ENCODE peak calls at places on chromosomes 13 and 19, in four cellular contexts. P, O, K and H are unnamed samples.

GRCh38 chr13:27339299-27339698 is 68.7 kb downstream of the RASL11A start:
- DNase-seq in P (peak), O (peak), K (peak), H (peak)

GRCh38 chr19:33777351-33777750 is 19.3 kb upstream of the KCTD15 start:
- DNase-seq in P (no peak), O (no peak), K (no peak), H (no peak)

GRCh38 chr13:112056739-112057433 is 10.1 kb upstream of the SOX1 start:
- DNase-seq in P (no peak), O (no peak), K (no peak), H (no peak)

GRCh38 chr19:43594710-43595604 is 977 bp downstream of the IRGQ start:
- DNase-seq in P (peak), O (peak), K (peak), H (peak)

GRCh38 chr13:110507678-110508381 is 53.7 kb downstream of the RAB20 start:
- DNase-seq in P (no peak), O (peak), K (no peak), H (no peak)

GRCh38 chr13:111058796-111059506 is 56.2 kb upstream of the ARHGEF7 start:
- DNase-seq in P (no peak), O (no peak), K (no peak), H (no peak)

GRCh38 chr19:10554760-10555612 is 10.8 kb downstream of the KRI1 start:
- DNase-seq in P (no peak), O (no peak), K (no peak), H (no peak)

GRCh38 chr19:39768811-39769210 is 9.8 kb upstream of the LEUTX start:
- DNase-seq in P (no peak), O (no peak), K (no peak), H (no peak)

GRCh38 chr13:43959291-43959690 is 79.6 kb downstream of the LACC1 start:
- DNase-seq in P (no peak), O (no peak), K (no peak), H (no peak)

GRCh38 chr13:23180711-23181110 is at the start of gene SGCG:
- DNase-seq in P (no peak), O (no peak), K (no peak), H (no peak)

GRCh38 chr19:53898680-53899341 is 10.3 kb upstream of the CACNG7 start:
- DNase-seq in P (no peak), O (no peak), K (no peak), H (peak)

GRCh38 chr13:20943519-20944012 is 41.0 kb upstream of the XPO4 start:
- DNase-seq in P (peak), O (peak), K (peak), H (peak)

GRCh38 chr19:37907735-37908066 is 693 bp downstream of the SIPA1L3 start:
- DNase-seq in P (no peak), O (no peak), K (no peak), H (no peak)

GRCh38 chr19:9791552-9792181 is 23.1 kb upstream of the ZNF846 start:
- DNase-seq in P (peak), O (peak), K (peak), H (peak)

GRCh38 chr19:54572696-54573311 is 786 bp upstream of the LILRA2 start:
- DNase-seq in P (no peak), O (no peak), K (no peak), H (peak)

GRCh38 chr13:23378009-23378632 is 55.4 kb downstream of the SACS start:
- DNase-seq in P (no peak), O (peak), K (peak), H (no peak)

GRCh38 chr19:5717215-5717614 is 2.7 kb downstream of the LONP1 start:
- DNase-seq in P (no peak), O (no peak), K (no peak), H (no peak)

GRCh38 chr19:46607441-46607841 is 6.3 kb downstream of the CALM3 start:
- DNase-seq in P (no peak), O (no peak), K (no peak), H (no peak)

GRCh38 chr19:48806518-48806817 is 4.4 kb downstream of the BCAT2 start:
- DNase-seq in P (no peak), O (no peak), K (peak), H (peak)

GRCh38 chr13:86810385-86810784 is 860.8 kb upstream of the SLITRK5 start:
- DNase-seq in P (no peak), O (no peak), K (no peak), H (no peak)

GRCh38 chr13:27188239-27188638 is 16.6 kb upstream of the USP12 start:
- DNase-seq in P (no peak), O (no peak), K (no peak), H (no peak)

GRCh38 chr19:13984875-13985741 is 21.0 kb downstream of the RFX1 start:
- DNase-seq in P (no peak), O (no peak), K (peak), H (no peak)

GRCh38 chr13:111046590-111047141 is 68.4 kb upstream of the ARHGEF7 start:
- DNase-seq in P (no peak), O (no peak), K (no peak), H (peak)

GRCh38 chr13:25864116-25864515 is 187.7 kb downstream of the SHISA2 start:
- DNase-seq in P (no peak), O (no peak), K (no peak), H (no peak)

GRCh38 chr13:38785490-38785889 is 98.6 kb downstream of the FREM2 start:
- DNase-seq in P (no peak), O (no peak), K (no peak), H (no peak)

GRCh38 chr13:21012211-21012610 is 49.2 kb downstream of the LATS2 start:
- DNase-seq in P (no peak), O (no peak), K (no peak), H (no peak)

GRCh38 chr13:71316964-71317363 is 550.0 kb downstream of the DACH1 start:
- DNase-seq in P (no peak), O (peak), K (no peak), H (no peak)

GRCh38 chr13:112970552-112971287 is 1.7 kb downstream of the MCF2L start:
- DNase-seq in P (no peak), O (no peak), K (no peak), H (no peak)

GRCh38 chr19:42857544-42857867 is 22.0 kb downstream of the PSG1 start:
- DNase-seq in P (no peak), O (no peak), K (no peak), H (no peak)